ENCODE peak calls at places on chromosomes 2 and 18, in nine cellular contexts. C, K, M, O, E, Q, D, Y and G are unnamed samples.
A peak's percentile ranks its signal among the peaks of the same experiment; 100 is the strongest.

GRCh38 chr2:200467806-200468686 is 41.8 kb downstream of the KCTD18 start:
- DNase-seq in C (no peak), K (no peak), M (no peak), O (no peak), E (no peak), Q (no peak), D (no peak), Y (no peak), G (no peak)

GRCh38 chr18:79698668-79699335 is 19.2 kb downstream of the CTDP1 start:
- DNase-seq in C (no peak), K (no peak), M (no peak), O (peak; percentile 68), E (no peak), Q (no peak), D (peak; percentile 18), Y (peak; percentile 13), G (no peak)

GRCh38 chr2:216849987-216850386 is 9.9 kb downstream of the TNP1 start:
- DNase-seq in C (peak; percentile 60), K (peak; percentile 68), M (peak; percentile 82), O (peak; percentile 27), E (no peak), Q (peak; percentile 63), D (no peak), Y (no peak), G (peak; percentile 30)

GRCh38 chr2:20424300-20425290 is 22.3 kb upstream of the RHOB start:
- DNase-seq in C (peak; percentile 62), K (peak; percentile 58), M (peak; percentile 82), O (peak; percentile 81), E (peak; percentile 75), Q (no peak), D (peak; percentile 81), Y (peak; percentile 97), G (no peak)

GRCh38 chr2:28639836-28640235 is 111.8 kb upstream of the PPP1CB start:
- DNase-seq in C (no peak), K (no peak), M (no peak), O (no peak), E (no peak), Q (peak; percentile 89), D (no peak), Y (no peak), G (peak; percentile 77)

GRCh38 chr2:71557321-71557720 is 104.0 kb downstream of the DYSF start:
- DNase-seq in C (no peak), K (no peak), M (no peak), O (no peak), E (no peak), Q (no peak), D (no peak), Y (no peak), G (no peak)

GRCh38 chr18:7514796-7515440 is 52.2 kb upstream of the PTPRM start:
- DNase-seq in C (no peak), K (no peak), M (no peak), O (peak; percentile 26), E (no peak), Q (peak; percentile 93), D (no peak), Y (no peak), G (peak; percentile 57)

GRCh38 chr18:45517181-45517741 is 98.0 kb upstream of the SLC14A2 start:
- DNase-seq in C (peak; percentile 89), K (peak; percentile 65), M (peak; percentile 81), O (peak; percentile 72), E (no peak), Q (no peak), D (no peak), Y (peak; percentile 59), G (no peak)

GRCh38 chr2:8138923-8139667 is 542.8 kb upstream of the ID2 start:
- DNase-seq in C (peak; percentile 70), K (no peak), M (no peak), O (no peak), E (no peak), Q (no peak), D (no peak), Y (peak; percentile 33), G (no peak)

GRCh38 chr2:72138921-72139381 is 8.7 kb downstream of the CYP26B1 start:
- DNase-seq in C (no peak), K (peak; percentile 4), M (peak; percentile 51), O (peak; percentile 36), E (no peak), Q (no peak), D (no peak), Y (no peak), G (no peak)

GRCh38 chr2:157218911-157219310 is 38.6 kb upstream of the GALNT5 start:
- DNase-seq in C (no peak), K (no peak), M (no peak), O (no peak), E (no peak), Q (no peak), D (no peak), Y (no peak), G (no peak)

GRCh38 chr2:174334781-174335604 is at the start of gene SP9:
- DNase-seq in C (no peak), K (no peak), M (peak; percentile 63), O (peak; percentile 60), E (peak; percentile 48), Q (no peak), D (no peak), Y (peak; percentile 50), G (no peak)

DNA sequence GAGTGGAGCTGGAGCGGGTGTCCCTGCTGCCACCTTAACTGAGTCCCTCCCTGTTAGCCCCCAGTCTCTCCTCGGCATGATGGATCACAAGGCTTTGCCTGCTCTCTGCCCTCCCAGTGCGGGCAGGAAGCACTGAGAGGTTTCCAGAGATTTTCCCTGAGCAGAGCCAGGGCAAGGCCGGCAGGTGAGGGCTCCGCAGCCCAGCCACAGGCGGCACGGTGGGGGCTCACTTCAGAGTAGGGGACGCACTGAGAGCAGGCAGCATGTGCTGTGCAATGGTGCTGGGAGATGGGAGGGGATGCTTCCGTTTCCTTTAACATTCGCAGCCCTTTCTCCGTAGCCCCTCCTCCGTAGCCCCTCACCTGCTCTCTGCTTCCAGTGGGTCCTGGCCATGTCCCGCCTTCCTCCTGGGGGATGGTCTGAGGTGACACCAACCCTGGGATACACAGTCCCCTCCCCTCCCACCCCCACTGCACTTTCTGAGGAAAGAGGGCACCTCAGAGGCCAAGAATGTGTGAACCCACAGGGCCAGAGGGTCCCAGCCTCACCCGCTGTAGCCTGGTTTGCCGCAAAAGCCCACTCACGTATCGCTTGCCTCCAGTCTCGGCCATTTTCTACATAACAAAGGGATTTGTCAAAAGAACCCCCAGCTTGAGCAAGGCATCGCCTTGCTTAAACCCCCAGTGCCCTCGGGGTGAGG is 10.7 kb downstream of the KCNF1 start:
- DNase-seq in C (no peak), K (no peak), M (no peak), O (no peak), E (no peak), Q (no peak), D (no peak), Y (no peak), G (no peak)
- H3K27me3 ChIP-seq in C (no peaks in the 10 kb centered on the region), K (peaks cover 53% of the 10 kb centered on the region), M (no peaks in the 10 kb centered on the region), O (peaks cover 12% of the 10 kb centered on the region), E (no peaks in the 10 kb centered on the region), Q (peaks cover 16% of the 10 kb centered on the region), D (no peaks in the 10 kb centered on the region), Y (peaks cover 2% of the 10 kb centered on the region), G (peaks cover 46% of the 10 kb centered on the region)

DNA sequence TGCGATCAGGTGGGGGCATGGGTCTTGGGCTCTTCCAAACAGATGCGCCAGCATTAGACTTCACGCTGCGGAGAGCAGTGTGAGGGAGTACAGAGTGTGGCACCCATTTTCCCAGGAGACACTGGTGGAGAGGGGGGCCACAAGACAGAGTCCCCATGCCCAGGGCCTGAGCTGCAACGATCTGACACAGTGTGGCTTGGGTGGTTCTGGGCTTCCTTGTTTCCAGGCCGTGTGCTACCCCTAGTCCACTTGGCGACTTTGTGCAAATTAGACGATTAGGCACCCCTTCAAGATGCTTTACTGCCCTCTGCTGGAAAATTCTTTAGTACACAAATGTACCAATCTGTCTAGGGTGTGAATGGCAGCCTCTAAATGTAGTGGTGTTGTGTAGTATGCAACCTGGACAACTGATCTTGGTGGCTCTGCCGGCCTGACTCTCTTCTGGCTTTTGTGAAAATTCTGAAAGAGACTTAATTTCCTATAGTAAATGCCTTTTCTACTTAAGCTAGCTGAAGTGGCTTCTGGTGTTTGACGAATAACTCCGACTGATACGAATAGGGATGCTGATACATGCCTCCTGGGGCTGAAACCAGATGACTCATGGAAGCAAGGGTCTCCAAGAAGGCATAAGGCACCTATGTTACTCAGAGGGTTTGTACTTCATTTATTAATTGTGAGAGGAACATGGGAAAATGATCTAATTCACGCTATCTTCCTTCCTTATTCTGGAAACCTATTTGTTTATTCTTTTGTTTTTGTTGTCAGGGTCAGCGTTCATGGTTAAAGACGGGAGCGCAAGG is 92.3 kb upstream of the SMAD2 start:
- DNase-seq in C (no peak), K (no peak), M (no peak), O (peak; percentile 45), E (no peak), Q (peak; percentile 72), D (no peak), Y (peak; percentile 66), G (peak; percentile 71)
- TF ChIP-seq CTCF in C (peak; percentile 14), K (peak; percentile 71), M (peak; percentile 71), O (peak; percentile 53), E (peak; percentile 48), Q (peak; percentile 66), D (peak; percentile 60), Y (peak; percentile 55), G (peak; percentile 83)

DNA sequence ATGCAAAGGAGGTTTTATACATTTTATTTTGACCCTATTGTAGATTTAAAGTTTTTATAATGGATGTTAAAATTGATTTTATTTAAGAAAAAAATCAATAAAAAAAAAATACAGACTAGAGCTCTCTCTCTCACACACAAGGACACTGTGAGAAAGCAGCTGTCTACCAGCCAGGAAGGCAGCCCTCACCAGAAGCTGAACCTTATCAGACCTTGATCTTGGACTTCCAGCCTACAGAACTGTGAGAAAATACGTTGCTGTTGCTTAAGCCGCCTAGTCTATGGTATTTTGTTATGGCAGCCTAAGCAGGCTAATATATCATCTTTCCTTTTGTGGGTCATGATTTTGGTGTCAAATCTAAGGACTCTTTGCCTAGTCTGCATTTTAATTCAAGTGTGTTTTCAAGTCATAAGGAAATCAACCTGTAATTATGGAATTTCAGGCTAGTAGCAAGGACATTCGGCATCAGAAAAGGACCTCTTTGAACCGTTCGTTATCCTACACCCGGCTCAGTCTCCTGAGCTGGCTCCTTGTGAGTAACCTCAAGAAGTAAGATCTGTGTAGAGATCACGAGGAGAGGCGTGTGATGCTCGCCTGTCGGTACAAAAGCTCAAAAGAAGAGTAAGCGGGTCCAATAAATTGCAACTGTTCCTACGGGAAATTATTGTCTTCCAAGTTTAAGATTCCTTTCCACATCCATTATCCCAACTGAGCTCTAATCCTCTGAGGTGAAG is 98.2 kb downstream of the PDCL3 start:
- DNase-seq in C (no peak), K (no peak), M (no peak), O (no peak), E (no peak), Q (no peak), D (no peak), Y (no peak), G (no peak)
- H3K27me3 ChIP-seq in C (no peaks in the 10 kb centered on the region), K (no peaks in the 10 kb centered on the region), M (no peaks in the 10 kb centered on the region), O (peaks cover 2% of the 10 kb centered on the region), E (no peaks in the 10 kb centered on the region), Q (no peaks in the 10 kb centered on the region), D (peaks cover 40% of the 10 kb centered on the region), Y (peaks cover 9% of the 10 kb centered on the region), G (peaks cover 14% of the 10 kb centered on the region)

DNA sequence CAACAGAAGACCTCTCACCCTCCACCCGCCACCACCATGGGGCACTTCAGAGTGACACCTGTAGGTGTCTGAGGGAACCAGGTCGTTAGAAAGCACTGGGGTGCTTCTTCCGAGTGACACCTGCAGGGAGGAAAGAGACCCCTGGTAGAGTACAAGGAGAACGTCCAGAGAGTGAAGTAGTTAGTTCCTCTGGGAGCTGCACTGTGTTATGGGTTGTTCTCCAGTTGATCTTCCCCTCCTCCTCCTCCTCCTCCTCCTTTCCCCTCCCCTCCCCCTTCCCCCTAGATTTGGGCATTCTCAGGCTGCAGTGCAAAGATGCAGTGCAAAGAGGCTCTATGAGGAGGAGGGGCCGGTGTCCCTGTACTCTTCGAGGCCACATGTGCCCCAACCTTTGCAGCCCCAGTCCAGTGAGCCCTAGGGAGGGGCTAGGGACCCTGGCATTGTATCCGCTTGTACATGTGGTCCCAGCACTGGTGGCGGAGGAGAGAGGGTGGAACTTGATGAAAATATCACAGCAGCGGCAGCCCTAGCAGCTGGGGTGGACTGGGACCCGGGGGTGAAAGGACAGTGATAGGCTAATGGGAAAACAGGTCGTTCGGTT is 850 bp downstream of the DNAJB2 start:
- DNase-seq in C (no peak), K (no peak), M (no peak), O (no peak), E (no peak), Q (no peak), D (no peak), Y (no peak), G (no peak)
- TF ChIP-seq CTCF in C (no peak), K (no peak), M (no peak), O (no peak), E (no peak), Q (no peak), D (no peak), Y (no peak), G (no peak)